ENCODE peak calls at places on chromosomes 5 and 9, in ten cellular contexts. I, F, Y, O, A, C, H, U, B and S are unnamed samples.

GRCh38 chr9:129884220-129885017 is 49.2 kb downstream of the USP20 start:
- DNase-seq in Y (peak), F (peak), I (peak), H (peak), A (peak), U (peak), B (peak), O (no peak), C (peak), S (peak)

GRCh38 chr9:21455320-21455719 is 15.1 kb downstream of the IFNA1 start:
- DNase-seq in H (peak), Y (peak), A (no peak), U (no peak), I (no peak), F (peak), C (peak), B (no peak), O (no peak), S (no peak)

GRCh38 chr9:137277329-137278041 is at the start of gene TOR4A:
- DNase-seq in I (peak), B (peak), H (no peak), A (peak), O (no peak), Y (peak), U (no peak), F (peak), C (no peak), S (no peak)

GRCh38 chr5:177175336-177175735 is 41.8 kb downstream of the NSD1 start:
- DNase-seq in I (no peak), O (no peak), C (no peak), H (no peak), F (no peak), A (no peak), U (no peak), B (no peak), Y (no peak), S (no peak)

GRCh38 chr5:168047669-168048111 is 243.8 kb upstream of the WWC1 start:
- DNase-seq in Y (peak), F (peak), B (no peak), C (no peak), A (no peak), O (no peak), U (no peak), H (no peak), I (no peak), S (no peak)

GRCh38 chr9:97786341-97786740 is 66.7 kb upstream of the FOXE1 start:
- DNase-seq in B (no peak), O (no peak), I (peak), F (peak), C (no peak), A (no peak), U (no peak), Y (peak), H (no peak), S (no peak)

GRCh38 chr9:92406506-92406905 is 2.1 kb upstream of the OGN start:
- DNase-seq in O (no peak), C (no peak), I (no peak), U (peak), H (peak), A (peak), B (no peak), Y (no peak), F (no peak), S (no peak)

GRCh38 chr5:27702339-27702820 is 664.0 kb upstream of the CDH9 start:
- DNase-seq in B (no peak), C (no peak), F (peak), A (no peak), O (peak), Y (no peak), U (no peak), I (peak), H (no peak), S (peak)

GRCh38 chr9:136545065-136545965 is 533 bp downstream of the NOTCH1 start:
- DNase-seq in F (no peak), H (peak), I (no peak), B (peak), C (peak), A (no peak), O (no peak), Y (peak), U (peak), S (no peak)

GRCh38 chr5:127358274-127358673 is 67.7 kb downstream of the MEGF10 start:
- DNase-seq in U (no peak), I (no peak), B (no peak), H (no peak), A (no peak), Y (peak), C (no peak), F (peak), O (peak), S (peak)

GRCh38 chr9:123996731-123997421 is 14.7 kb upstream of the LHX2 start:
- DNase-seq in Y (peak), C (peak), U (no peak), H (no peak), B (no peak), I (peak), F (no peak), O (no peak), A (no peak), S (no peak)

GRCh38 chr9:34216325-34216724 is 37.5 kb downstream of the UBAP1 start:
- DNase-seq in H (no peak), A (no peak), B (no peak), Y (no peak), I (no peak), O (no peak), U (no peak), F (no peak), C (no peak), S (no peak)

GRCh38 chr5:87361536-87362213 is 51.1 kb downstream of the CCNH start:
- DNase-seq in I (no peak), O (no peak), U (no peak), Y (peak), B (no peak), C (peak), H (no peak), F (no peak), A (no peak), S (no peak)

GRCh38 chr5:94254214-94254613 is 364.2 kb downstream of the KIAA0825 start:
- DNase-seq in U (no peak), A (no peak), H (no peak), Y (no peak), O (no peak), B (no peak), F (no peak), C (no peak), I (no peak), S (no peak)

GRCh38 chr9:70868661-70869652 is 252.5 kb downstream of the TRPM3 start:
- DNase-seq in B (peak), H (no peak), U (no peak), F (no peak), C (no peak), A (no peak), O (no peak), Y (no peak), I (peak), S (no peak)

GRCh38 chr5:117590944-117591343 is 1016.3 kb upstream of the SEMA6A start:
- DNase-seq in B (no peak), U (no peak), F (peak), H (no peak), O (no peak), I (peak), A (no peak), C (no peak), Y (no peak), S (no peak)

GRCh38 chr9:2583308-2584013 is 38.1 kb upstream of the VLDLR start:
- DNase-seq in U (no peak), I (peak), A (no peak), Y (no peak), H (no peak), C (peak), O (no peak), F (no peak), B (no peak), S (no peak)

GRCh38 chr5:123809594-123810172 is 297.7 kb downstream of the CSNK1G3 start:
- DNase-seq in O (no peak), U (no peak), I (no peak), B (peak), F (no peak), A (no peak), Y (no peak), H (no peak), C (no peak), S (no peak)

GRCh38 chr9:117744856-117745389 is 40.7 kb downstream of the TLR4 start:
- DNase-seq in I (no peak), B (no peak), F (peak), Y (peak), C (no peak), U (no peak), H (no peak), O (no peak), A (no peak), S (no peak)

GRCh38 chr9:89388868-89389177 is 70.5 kb downstream of the SECISBP2 start:
- DNase-seq in Y (no peak), A (no peak), O (no peak), U (no peak), C (no peak), F (no peak), H (no peak), B (no peak), I (no peak), S (no peak)

GRCh38 chr5:43973908-43974307 is 370.9 kb downstream of the NNT start:
- DNase-seq in B (no peak), H (no peak), F (no peak), C (no peak), O (no peak), I (no peak), A (no peak), U (no peak), Y (no peak), S (no peak)

GRCh38 chr5:32500206-32500605 is 55.7 kb upstream of the ZFR start:
- DNase-seq in O (no peak), A (no peak), F (no peak), U (no peak), B (no peak), H (no peak), C (no peak), Y (no peak), I (no peak), S (no peak)

GRCh38 chr9:35689601-35690446 is at the start of gene TPM2:
- DNase-seq in O (no peak), I (no peak), A (peak), F (peak), H (no peak), U (no peak), B (no peak), Y (peak), C (peak), S (peak)

GRCh38 chr5:155953335-155953734 is 373.6 kb upstream of the SGCD start:
- DNase-seq in I (no peak), B (no peak), O (no peak), C (no peak), H (no peak), Y (peak), F (no peak), A (no peak), U (no peak), S (no peak)

GRCh38 chr5:142984016-142984415 is 213.8 kb downstream of the ARHGAP26 start:
- DNase-seq in C (peak), B (no peak), U (no peak), I (peak), H (no peak), F (peak), A (no peak), Y (no peak), O (no peak), S (no peak)

GRCh38 chr5:15560421-15560820 is 60.4 kb downstream of the FBXL7 start:
- DNase-seq in B (no peak), H (no peak), O (no peak), C (no peak), I (peak), Y (no peak), A (no peak), F (no peak), U (no peak), S (no peak)

GRCh38 chr5:43773032-43773830 is 170.3 kb downstream of the NNT start:
- DNase-seq in B (no peak), U (no peak), C (peak), F (peak), O (peak), I (peak), A (no peak), H (no peak), Y (peak), S (peak)

GRCh38 chr5:180785794-180786221 is 16.8 kb downstream of the MGAT1 start:
- DNase-seq in F (peak), C (peak), B (no peak), O (peak), U (no peak), I (peak), H (no peak), A (no peak), Y (peak), S (peak)

GRCh38 chr9:84759300-84759750 is 89.8 kb downstream of the NTRK2 start:
- DNase-seq in F (no peak), Y (no peak), H (no peak), I (peak), U (no peak), O (no peak), C (peak), A (no peak), B (no peak), S (no peak)

GRCh38 chr9:15711531-15712295 is 158.9 kb downstream of the CCDC171 start:
- DNase-seq in F (peak), I (peak), U (no peak), H (no peak), O (no peak), A (no peak), C (no peak), Y (peak), B (no peak), S (peak)

GRCh38 chr9:95129651-95130291 is 187.7 kb downstream of the FANCC start:
- DNase-seq in F (no peak), B (no peak), A (no peak), I (no peak), U (no peak), Y (no peak), H (no peak), C (no peak), O (no peak), S (no peak)

GRCh38 chr9:100322954-100323536 is 29.7 kb downstream of the TEX10 start:
- DNase-seq in I (peak), Y (peak), F (peak), A (peak), C (peak), B (peak), H (no peak), U (peak), O (peak), S (peak)

GRCh38 chr9:88355166-88355565 is 33.1 kb upstream of the SPIN1 start:
- DNase-seq in Y (peak), H (no peak), B (no peak), F (no peak), C (peak), I (peak), A (no peak), O (no peak), U (no peak), S (no peak)

GRCh38 chr9:104866186-104866585 is 61.8 kb downstream of the ABCA1 start:
- DNase-seq in A (no peak), U (no peak), C (no peak), Y (peak), F (peak), O (no peak), I (peak), H (no peak), B (no peak), S (no peak)

GRCh38 chr5:98772415-98773213 is 849 bp upstream of the RGMB start:
- DNase-seq in O (no peak), I (peak), B (peak), F (peak), A (no peak), U (peak), H (no peak), Y (peak), C (peak), S (peak)

DNA sequence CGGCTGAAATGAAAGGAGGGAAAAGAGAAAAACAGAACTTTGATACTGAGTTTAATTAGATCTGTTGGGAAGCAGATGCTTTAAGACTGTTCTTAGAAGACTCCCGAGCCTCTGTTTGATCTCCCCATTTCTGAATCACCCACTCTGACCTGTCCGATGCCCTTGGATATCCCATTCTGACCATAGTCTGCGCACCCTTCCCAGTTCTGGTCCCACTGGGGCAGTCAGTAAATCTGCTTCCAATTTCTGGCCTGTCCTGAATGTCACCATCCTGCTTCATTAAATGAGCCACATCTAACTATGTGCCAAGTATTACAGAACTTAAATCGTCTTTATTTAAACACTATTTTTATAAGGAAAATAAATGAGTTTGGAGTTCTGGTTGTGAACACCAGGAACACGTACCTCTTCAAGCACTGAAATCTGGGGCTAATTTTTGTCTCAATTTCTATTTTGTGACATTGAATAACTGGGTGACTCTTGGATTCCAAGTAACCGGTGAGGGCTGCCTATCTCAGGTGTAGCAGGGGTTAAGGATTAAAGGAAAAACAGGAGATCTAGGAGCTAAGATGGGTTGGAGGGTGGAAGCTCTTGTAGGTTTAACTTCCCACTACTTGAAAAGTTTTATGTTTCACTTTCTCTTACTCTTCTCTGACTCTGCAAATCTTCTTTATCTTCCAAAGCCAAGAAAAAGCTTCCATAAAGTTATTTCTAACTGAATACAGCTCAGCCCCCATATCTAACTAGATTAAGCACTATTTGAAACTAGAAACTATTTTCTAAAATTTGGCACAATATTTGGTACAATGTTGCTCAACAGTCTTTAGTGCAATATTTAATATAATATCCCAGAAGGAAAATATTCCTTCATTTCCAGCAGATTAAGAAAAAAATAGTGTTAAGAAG is 40.1 kb downstream of the ALDH1A1 start:
- DNase-seq in A (no peak), I (no peak), Y (no peak), C (no peak), U (no peak), O (no peak), F (no peak), H (no peak), B (no peak), S (no peak)
- H3K4me3 ChIP-seq in A (no peak), I (no peak), Y (no peak), C (no peak), U (no peak), O (no peak), F (no peak), H (no peak), B (no peak), S (no peak)

GRCh38 chr5:45695011-45695667 is 1.0 kb downstream of the HCN1 start:
- DNase-seq in C (no peak), A (no peak), H (no peak), F (no peak), O (no peak), U (no peak), Y (no peak), I (no peak), B (peak), S (no peak)
- H3K4me3 ChIP-seq in C (no peak), A (peak), H (no peak), F (no peak), O (no peak), U (no peak), Y (no peak), I (no peak), B (peak), S (no peak)

DNA sequence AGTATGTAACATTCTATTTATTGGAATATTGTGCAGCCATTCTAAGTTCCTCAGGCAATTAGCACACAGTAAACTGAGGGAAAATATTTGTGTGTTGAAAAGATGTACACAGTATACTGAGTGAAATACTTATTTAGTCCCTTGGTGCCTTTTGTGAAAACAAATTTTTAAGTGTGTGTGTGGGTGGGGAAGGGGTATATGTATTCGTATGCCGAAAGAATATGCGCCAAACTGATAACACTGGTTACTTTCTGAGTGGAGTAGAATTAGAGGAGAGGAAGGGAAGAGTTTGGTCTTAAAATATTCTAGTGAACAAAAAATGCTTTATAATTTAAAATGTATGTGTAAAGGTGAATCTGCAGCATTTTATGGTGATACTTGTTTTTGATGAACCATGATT is 3.1 kb downstream of the DCP2 start:
- DNase-seq in H (no peak), B (no peak), Y (no peak), A (no peak), C (no peak), U (no peak), F (no peak), O (no peak), I (no peak), S (no peak)
- H3K4me3 ChIP-seq in H (no peak), B (no peak), Y (peak), A (no peak), C (peak), U (peak), F (no peak), O (no peak), I (no peak), S (no peak)

DNA sequence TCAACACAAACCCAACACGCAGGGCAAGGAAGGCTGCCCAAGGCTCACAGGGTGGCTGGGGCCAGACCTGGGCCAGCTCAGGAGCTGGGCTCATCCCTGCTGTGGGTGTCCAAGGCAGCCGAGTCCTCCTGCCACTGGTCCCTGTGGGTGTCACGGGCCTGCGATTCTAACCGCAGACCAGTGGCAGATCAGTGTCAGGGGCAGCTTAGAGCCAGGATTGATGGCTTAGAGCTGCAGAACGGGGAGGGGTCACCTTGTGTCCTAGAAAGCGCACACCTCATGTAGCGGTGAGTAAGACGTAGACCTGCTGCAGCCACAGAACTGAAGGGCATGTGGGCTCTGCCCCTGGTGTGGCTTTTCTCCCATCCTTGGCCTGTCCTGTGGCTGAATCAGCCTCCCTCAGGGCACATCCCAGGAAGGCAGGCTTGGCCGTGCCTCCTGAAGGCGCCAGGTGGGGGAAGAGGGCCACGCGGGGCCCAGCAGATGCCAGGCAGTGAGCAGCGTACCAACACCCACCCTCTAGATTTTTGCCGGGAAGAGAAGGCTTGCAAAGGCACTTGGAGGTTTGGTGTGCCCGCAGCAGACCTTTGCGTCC is 78.3 kb upstream of the FCN2 start:
- DNase-seq in Y (no peak), U (no peak), H (no peak), A (no peak), B (no peak), O (no peak), I (no peak), C (peak), F (no peak), S (no peak)
- H3K4me3 ChIP-seq in Y (no peak), U (no peak), H (no peak), A (no peak), B (no peak), O (no peak), I (no peak), C (no peak), F (no peak), S (no peak)

GRCh38 chr9:17665450-17665849 is 86.6 kb downstream of the SH3GL2 start:
- DNase-seq in I (no peak), Y (no peak), F (no peak), A (no peak), B (no peak), C (no peak), U (no peak), H (no peak), O (no peak), S (no peak)
- H3K4me3 ChIP-seq in I (no peak), Y (no peak), F (no peak), A (no peak), B (no peak), C (no peak), U (no peak), H (no peak), O (no peak), S (no peak)

DNA sequence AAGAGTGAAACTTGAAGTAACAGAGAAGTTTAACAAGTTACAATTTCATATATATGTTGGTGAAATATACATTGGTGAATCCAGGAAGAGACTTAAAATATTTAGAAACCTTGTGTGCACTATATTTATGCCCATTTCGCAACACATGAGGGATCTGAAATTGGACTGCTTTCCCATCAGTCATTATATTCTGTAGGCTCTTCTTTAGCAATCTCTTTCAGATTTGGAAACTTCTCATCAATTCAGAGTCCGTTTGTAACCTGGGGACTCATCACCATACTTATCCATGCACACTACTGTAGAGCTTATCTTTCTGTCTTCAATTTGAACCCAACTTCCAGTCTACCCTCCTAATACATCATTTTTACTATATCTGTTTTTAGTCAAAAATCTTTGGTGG is 2.2 kb downstream of the ITGA1 start:
- DNase-seq in H (no peak), O (no peak), U (no peak), I (no peak), Y (no peak), F (no peak), A (no peak), B (no peak), C (no peak), S (no peak)
- H3K4me3 ChIP-seq in H (no peak), O (no peak), U (no peak), I (no peak), Y (peak), F (peak), A (peak), B (no peak), C (no peak), S (no peak)